ENCODE peak calls at places on chromosomes 7 and 10, in five cellular contexts. A is mesendoderm, V is BE2C, O is GM06990, E is right atrium auricular region. D is an unnamed sample.

GRCh38 chr7:26959290-26959689 is 94.9 kb upstream of the SKAP2 start:
- DNase-seq in A (no peak), V (no peak), E (no peak), O (no peak), D (no peak)

GRCh38 chr7:138001529-138002095 is at the start of gene CREB3L2:
- DNase-seq in V (peak), E (peak), O (peak), A (peak), D (peak)

GRCh38 chr10:49374740-49375139 is 21.1 kb downstream of the DRGX start:
- DNase-seq in O (no peak), V (no peak), E (no peak), A (no peak), D (no peak)

GRCh38 chr7:50658696-50659095 is 93.5 kb upstream of the DDC start:
- DNase-seq in E (peak), O (no peak), A (no peak), V (no peak), D (no peak)

GRCh38 chr10:97851341-97852001 is 1.8 kb downstream of the GOLGA7B start:
- DNase-seq in A (no peak), V (no peak), O (no peak), E (no peak), D (peak)

GRCh38 chr10:87551324-87551723 is 46.6 kb downstream of the MINPP1 start:
- DNase-seq in V (no peak), O (no peak), E (no peak), A (no peak), D (no peak)

GRCh38 chr10:9045311-9045710 is 990.8 kb downstream of the GATA3 start:
- DNase-seq in E (no peak), V (no peak), O (no peak), A (no peak), D (no peak)

GRCh38 chr7:130719550-130719949 is 14.5 kb downstream of the KLF14 start:
- DNase-seq in V (no peak), O (no peak), A (no peak), E (no peak), D (no peak)

GRCh38 chr7:932651-932975 is 21.9 kb downstream of the ADAP1 start:
- DNase-seq in A (no peak), V (peak), E (no peak), O (no peak), D (no peak)

GRCh38 chr7:137109966-137110930 is 233.3 kb downstream of the PTN start:
- DNase-seq in E (no peak), A (no peak), V (peak), O (no peak), D (no peak)

GRCh38 chr7:66356277-66356721 is 151.2 kb downstream of the TPST1 start:
- DNase-seq in A (no peak), V (no peak), E (no peak), O (no peak), D (no peak)

GRCh38 chr7:141512597-141512996 is 38.6 kb upstream of the AGK start:
- DNase-seq in E (no peak), O (no peak), V (no peak), A (no peak), D (no peak)

GRCh38 chr7:48337012-48337621 is 165.9 kb downstream of the ABCA13 start:
- DNase-seq in V (no peak), A (peak), E (no peak), O (no peak), D (peak)

GRCh38 chr10:110850990-110851389 is 20.7 kb upstream of the PDCD4 start:
- DNase-seq in O (no peak), E (peak), V (no peak), A (no peak), D (no peak)

GRCh38 chr7:36638140-36638539 is 86.2 kb downstream of the AOAH start:
- DNase-seq in E (no peak), O (no peak), V (no peak), A (peak), D (no peak)

GRCh38 chr7:143205560-143206293 is 16.1 kb upstream of the TAS2R40 start:
- DNase-seq in V (no peak), A (no peak), O (no peak), E (no peak), D (peak)

GRCh38 chr7:118918556-118918955 is 694.1 kb downstream of the ANKRD7 start:
- DNase-seq in A (peak), V (no peak), O (no peak), E (no peak), D (peak)

GRCh38 chr10:117382831-117383230 is 7.6 kb upstream of the PDZD8 start:
- DNase-seq in V (no peak), O (no peak), E (no peak), A (no peak), D (no peak)

GRCh38 chr10:74310652-74311257 is 159.7 kb downstream of the ADK start:
- DNase-seq in A (no peak), E (no peak), V (no peak), O (no peak), D (no peak)

GRCh38 chr7:140230862-140231778 is 54.3 kb upstream of the KDM7A start:
- DNase-seq in V (peak), O (peak), E (peak), A (peak), D (no peak)

GRCh38 chr10:63260860-63261251 is 127.7 kb downstream of the NRBF2 start:
- DNase-seq in O (peak), E (no peak), V (no peak), A (peak), D (peak)

GRCh38 chr10:130428936-130429335 is 292.7 kb downstream of the GLRX3 start:
- DNase-seq in A (no peak), E (peak), V (no peak), O (no peak), D (no peak)

GRCh38 chr7:7959979-7960670 is 8.5 kb upstream of the GLCCI1 start:
- DNase-seq in E (no peak), O (no peak), A (no peak), V (no peak), D (peak)

GRCh38 chr10:93461807-93462178 is 20.3 kb downstream of the MYOF start:
- DNase-seq in E (no peak), O (no peak), A (no peak), V (peak), D (peak)

GRCh38 chr10:124087672-124088634 is 5.4 kb downstream of the CHST15 start:
- DNase-seq in E (no peak), A (no peak), O (no peak), V (peak), D (no peak)

GRCh38 chr10:22230331-22230833 is 12.6 kb upstream of the EBLN1 start:
- DNase-seq in A (peak), O (no peak), E (no peak), V (no peak), D (peak)

GRCh38 chr10:1600861-1601260 is 136.5 kb downstream of the ADARB2 start:
- DNase-seq in V (no peak), O (no peak), E (no peak), A (no peak), D (no peak)

GRCh38 chr10:24360286-24361127 is 151.6 kb downstream of the KIAA1217 start:
- DNase-seq in E (peak), A (peak), V (peak), O (no peak), D (peak)

GRCh38 chr7:87875151-87876039 is 765 bp downstream of the SLC25A40 start:
- DNase-seq in A (peak), E (no peak), V (no peak), O (no peak), D (peak)

GRCh38 chr7:936131-937054 is 18.1 kb downstream of the ADAP1 start:
- DNase-seq in E (no peak), V (no peak), A (peak), O (peak), D (no peak)

GRCh38 chr10:21953585-21954057 is 49.9 kb downstream of the DNAJC1 start:
- DNase-seq in O (peak), A (peak), V (no peak), E (no peak), D (peak)

GRCh38 chr10:8063935-8064334 is 9.4 kb downstream of the GATA3 start:
- DNase-seq in O (no peak), E (no peak), V (no peak), A (no peak), D (no peak)

GRCh38 chr7:115812796-115813195 is 217.8 kb downstream of the TFEC start:
- DNase-seq in E (no peak), O (no peak), A (no peak), V (no peak), D (no peak)

GRCh38 chr10:69327463-69328345 is 49.4 kb downstream of the HK1 start:
- DNase-seq in A (no peak), E (peak), O (peak), V (peak), D (no peak)

GRCh38 chr7:156474241-156474743 is 166.3 kb upstream of the RNF32 start:
- DNase-seq in V (no peak), E (peak), O (no peak), A (no peak), D (no peak)

GRCh38 chr10:118332948-118333710 is 9.0 kb downstream of the FAM204A start:
- DNase-seq in E (no peak), V (no peak), A (no peak), O (no peak), D (no peak)

GRCh38 chr10:33483124-33483794 is 148.8 kb upstream of the NRP1 start:
- DNase-seq in A (no peak), O (no peak), V (no peak), E (no peak), D (no peak)
- H3K4me3 ChIP-seq in A (no peak), O (no peak), V (no peak), E (no peak), D (no peak)

GRCh38 chr7:22300839-22301238 is 56.1 kb downstream of the RAPGEF5 start:
- DNase-seq in A (no peak), V (no peak), E (no peak), O (no peak), D (no peak)

GRCh38 chr7:22302193-22302592 is 54.8 kb downstream of the RAPGEF5 start:
- DNase-seq in E (no peak), O (no peak), V (no peak), A (no peak), D (no peak)

GRCh38 chr7:22301790-22302189 is 55.2 kb downstream of the RAPGEF5 start:
- DNase-seq in A (no peak), O (no peak), E (no peak), V (no peak), D (no peak)

GRCh38 chr7:22305706-22306105 is 51.2 kb downstream of the RAPGEF5 start:
- DNase-seq in A (no peak), E (no peak), O (no peak), V (no peak), D (no peak)

DNA sequence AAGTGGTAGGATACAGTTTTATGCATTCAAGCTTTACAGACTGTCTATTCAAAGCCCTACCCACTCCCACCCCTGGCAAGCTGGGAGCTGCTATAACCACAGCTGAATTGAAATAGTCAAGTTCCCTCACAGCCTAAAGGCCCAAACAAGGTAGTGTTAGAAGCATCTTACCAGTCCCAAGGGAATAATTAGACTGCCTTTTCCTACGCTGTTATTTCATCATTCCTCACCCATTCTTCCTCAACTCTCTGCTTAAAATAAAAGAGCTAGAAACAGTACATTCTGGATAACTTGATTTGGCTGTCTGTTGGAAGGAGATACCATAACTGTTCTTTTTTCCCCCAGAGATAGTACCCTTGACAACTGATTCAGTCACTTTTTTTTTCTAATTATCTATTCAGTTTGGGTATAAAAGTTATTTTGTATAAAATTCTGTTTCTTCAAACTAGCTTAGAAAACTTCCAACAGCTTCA is 54.0 kb downstream of the RAPGEF5 start:
- DNase-seq in O (no peak), E (no peak), A (no peak), V (no peak), D (no peak)
- H3K4me3 ChIP-seq in O (no peak), E (no peak), A (no peak), V (no peak), D (no peak)

DNA sequence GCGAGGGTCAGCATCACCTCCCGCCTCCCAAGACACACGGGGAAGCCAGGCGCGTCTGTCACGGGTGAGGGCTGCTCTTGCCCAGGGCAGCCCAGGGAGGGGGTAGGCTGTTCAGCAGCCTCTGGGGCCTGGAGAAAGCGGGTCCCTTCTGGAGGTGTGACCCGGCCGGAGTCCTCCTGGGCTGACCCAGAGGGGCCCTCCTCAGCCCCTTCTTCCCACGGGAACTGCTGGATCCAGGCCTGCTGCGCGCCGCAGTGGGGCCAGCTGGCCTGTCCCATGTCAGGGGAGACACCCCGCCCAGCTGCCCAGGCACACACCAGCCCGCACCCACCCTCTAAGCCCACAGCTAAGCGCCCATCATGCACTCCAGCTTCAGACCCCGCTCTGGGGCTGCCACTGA is 41.8 kb downstream of the INSIG1 start:
- DNase-seq in V (no peak), A (no peak), E (no peak), O (no peak), D (no peak)
- H3K4me3 ChIP-seq in V (no peak), A (no peak), E (no peak), O (no peak), D (no peak)

DNA sequence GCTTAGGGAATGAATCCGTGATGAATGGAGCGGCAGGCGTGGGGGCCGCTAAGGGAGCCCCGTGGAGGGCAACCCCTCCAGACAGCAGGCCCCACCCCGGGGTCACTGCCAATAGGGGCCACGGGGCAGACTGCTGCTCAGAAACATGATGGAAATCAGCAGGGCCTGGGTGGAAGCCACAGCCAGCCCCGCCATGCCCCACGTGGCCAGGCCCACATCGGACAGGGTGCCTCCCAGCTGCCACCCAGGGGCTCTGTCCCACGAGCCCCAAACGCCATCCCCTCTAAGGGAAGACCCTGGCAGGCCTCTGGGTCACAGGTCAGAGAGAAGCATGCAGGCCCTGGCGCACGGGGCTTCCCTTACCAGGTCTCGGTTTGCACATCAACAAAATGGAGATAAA is 28.4 kb downstream of the TNRC18 start:
- DNase-seq in O (no peak), A (no peak), E (no peak), V (no peak), D (no peak)
- H3K4me3 ChIP-seq in O (no peak), A (no peak), E (no peak), V (no peak), D (no peak)

GRCh38 chr7:117673839-117674238 is 194.0 kb downstream of the CFTR start:
- DNase-seq in V (no peak), O (no peak), E (no peak), A (no peak), D (peak)
- H3K4me3 ChIP-seq in V (no peak), O (no peak), E (no peak), A (no peak), D (no peak)

DNA sequence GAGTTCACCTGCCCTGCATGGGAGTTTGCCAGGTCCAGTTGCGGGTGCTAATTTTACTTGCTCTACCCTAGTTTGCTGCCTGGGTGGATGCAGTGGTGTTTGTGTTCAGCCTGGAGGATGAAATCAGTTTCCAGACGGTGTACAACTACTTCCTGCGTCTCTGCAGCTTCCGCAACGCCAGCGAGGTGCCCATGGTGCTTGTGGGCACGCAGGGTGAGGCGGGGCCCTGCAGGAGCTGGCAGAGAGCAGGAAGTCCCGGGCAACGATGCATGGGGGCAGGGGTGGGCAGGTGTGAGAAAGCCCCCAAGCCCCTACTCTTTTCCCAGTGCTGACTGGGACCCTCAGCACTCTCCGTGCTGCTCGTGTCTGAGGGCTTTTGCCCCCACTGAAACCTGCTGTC is 31.3 kb downstream of the AGAP3 start:
- DNase-seq in O (no peak), A (no peak), E (no peak), V (no peak), D (no peak)
- H3K4me3 ChIP-seq in O (no peak), A (no peak), E (no peak), V (no peak), D (no peak)

GRCh38 chr10:70544431-70545340 is 57.9 kb downstream of the PRF1 start:
- DNase-seq in A (no peak), E (no peak), O (no peak), V (no peak), D (peak)
- H3K4me3 ChIP-seq in A (no peak), E (no peak), O (no peak), V (no peak), D (no peak)

D was measured in OCI-LY7.